ENCODE peak calls at places on chromosomes 1 and 21, in ten cellular contexts. One of them, this sample, is unnamed.

GRCh38 chr1:17438977-17439249 is 564 bp downstream of the RCC2 start:
- DNase-seq in RPMI7951: no peak
- DNase-seq in T-helper 2 cell: no peak
- DNase-seq in occipital lobe: no peak
- DNase-seq in cardiac muscle cell: no peak
- DNase-seq in H54: no peak
- DNase-seq in HFF-Myc: no peak
- DNase-seq in ureter: no peak
- DNase-seq in B cell: no peak
- DNase-seq in A549: no peak
- DNase-seq in this sample: no peak

GRCh38 chr1:38235705-38236104 is 189.1 kb upstream of the POU3F1 start:
- DNase-seq in ureter: no peak
- DNase-seq in H54: peak
- DNase-seq in HFF-Myc: peak
- DNase-seq in occipital lobe: no peak
- DNase-seq in T-helper 2 cell: no peak
- DNase-seq in RPMI7951: peak
- DNase-seq in A549: no peak
- DNase-seq in B cell: no peak
- DNase-seq in cardiac muscle cell: peak
- DNase-seq in this sample: no peak

GRCh38 chr1:17201201-17202021 is 3.5 kb upstream of the PADI1 start:
- DNase-seq in A549: no peak
- DNase-seq in B cell: peak
- DNase-seq in ureter: no peak
- DNase-seq in H54: no peak
- DNase-seq in occipital lobe: no peak
- DNase-seq in cardiac muscle cell: no peak
- DNase-seq in T-helper 2 cell: no peak
- DNase-seq in RPMI7951: peak
- DNase-seq in HFF-Myc: no peak
- DNase-seq in this sample: no peak

GRCh38 chr1:221174598-221174997 is 295.4 kb downstream of the HLX start:
- DNase-seq in RPMI7951: peak
- DNase-seq in H54: no peak
- DNase-seq in A549: no peak
- DNase-seq in HFF-Myc: no peak
- DNase-seq in ureter: no peak
- DNase-seq in B cell: no peak
- DNase-seq in T-helper 2 cell: no peak
- DNase-seq in cardiac muscle cell: no peak
- DNase-seq in occipital lobe: no peak
- DNase-seq in this sample: peak

GRCh38 chr1:100455478-100456072 is 82.4 kb upstream of the GPR88 start:
- DNase-seq in HFF-Myc: no peak
- DNase-seq in ureter: no peak
- DNase-seq in A549: no peak
- DNase-seq in RPMI7951: no peak
- DNase-seq in cardiac muscle cell: peak
- DNase-seq in T-helper 2 cell: no peak
- DNase-seq in H54: no peak
- DNase-seq in B cell: no peak
- DNase-seq in occipital lobe: no peak
- DNase-seq in this sample: no peak

GRCh38 chr1:75097686-75098085 is 36.5 kb upstream of the LHX8 start:
- DNase-seq in ureter: no peak
- DNase-seq in cardiac muscle cell: no peak
- DNase-seq in HFF-Myc: no peak
- DNase-seq in T-helper 2 cell: no peak
- DNase-seq in A549: no peak
- DNase-seq in H54: no peak
- DNase-seq in RPMI7951: peak
- DNase-seq in occipital lobe: no peak
- DNase-seq in B cell: no peak
- DNase-seq in this sample: no peak

GRCh38 chr1:25556791-25557476 is 13.5 kb downstream of the LDLRAP1 start:
- DNase-seq in HFF-Myc: no peak
- DNase-seq in occipital lobe: no peak
- DNase-seq in A549: no peak
- DNase-seq in ureter: no peak
- DNase-seq in H54: no peak
- DNase-seq in cardiac muscle cell: peak
- DNase-seq in T-helper 2 cell: peak
- DNase-seq in RPMI7951: peak
- DNase-seq in B cell: no peak
- DNase-seq in this sample: no peak

GRCh38 chr1:23619299-23620188 is 60.2 kb upstream of the ID3 start:
- DNase-seq in HFF-Myc: no peak
- DNase-seq in B cell: peak
- DNase-seq in occipital lobe: no peak
- DNase-seq in H54: no peak
- DNase-seq in cardiac muscle cell: peak
- DNase-seq in A549: no peak
- DNase-seq in T-helper 2 cell: peak
- DNase-seq in ureter: peak
- DNase-seq in RPMI7951: no peak
- DNase-seq in this sample: no peak

GRCh38 chr21:36783612-36784383 is 84.9 kb downstream of the SIM2 start:
- DNase-seq in occipital lobe: no peak
- DNase-seq in B cell: no peak
- DNase-seq in ureter: no peak
- DNase-seq in cardiac muscle cell: peak
- DNase-seq in H54: peak
- DNase-seq in T-helper 2 cell: no peak
- DNase-seq in RPMI7951: peak
- DNase-seq in A549: peak
- DNase-seq in HFF-Myc: no peak
- DNase-seq in this sample: no peak

This sample was measured in NCI-H524 treated with DMSO at 0.1 percent for 48 hours.